ENCODE peak calls at places on chromosome 17, in ten cellular contexts. K is mammary epithelial cell, V is ovary, F is cardiac fibroblast, H is endothelial cell, R is activated B cell treated with CpG ODN at 0.5 μM for 24 hours, L is BE2C, E is GM12865, X is HL-60, M is neural progenitor cell. B is an unnamed sample.

GRCh38 chr17:1529863-1530262 is 13.5 kb upstream of the INPP5K start:
- DNase-seq in K (no peak), V (no peak), M (no peak), H (no peak), L (no peak), E (no peak), R (no peak), X (no peak), F (no peak), B (no peak)

GRCh38 chr17:65078441-65079160 is 22.1 kb upstream of the GNA13 start:
- DNase-seq in R (no peak), H (no peak), K (peak; percentile 64), L (no peak), F (peak; percentile 53), X (no peak), M (no peak), E (no peak), V (no peak), B (no peak)

GRCh38 chr17:66673668-66674276 is 161.1 kb upstream of the CACNG5 start:
- DNase-seq in E (peak; percentile 46), R (no peak), K (peak; percentile 69), F (peak; percentile 79), L (peak; percentile 63), V (peak; percentile 52), M (peak; percentile 78), X (no peak), H (peak; percentile 65), B (no peak)

GRCh38 chr17:59371426-59372099 is 40.1 kb downstream of the YPEL2 start:
- DNase-seq in R (no peak), M (no peak), H (no peak), K (no peak), X (no peak), L (no peak), V (peak; percentile 58), F (peak; percentile 81), E (no peak), B (no peak)

GRCh38 chr17:39576187-39576586 is 31.5 kb downstream of the NEUROD2 start:
- DNase-seq in E (peak; percentile 9), K (no peak), R (no peak), H (peak; percentile 57), X (no peak), M (peak; percentile 69), L (peak; percentile 76), F (no peak), V (no peak), B (no peak)

GRCh38 chr17:29595107-29595942 is 2.4 kb downstream of the ANKRD13B start:
- DNase-seq in V (no peak), F (no peak), L (no peak), R (no peak), M (peak; percentile 46), H (no peak), E (no peak), X (no peak), K (no peak), B (no peak)

GRCh38 chr17:65314212-65314611 is 177.0 kb downstream of the RGS9 start:
- DNase-seq in R (no peak), M (no peak), X (no peak), E (no peak), H (no peak), F (no peak), L (no peak), K (no peak), V (no peak), B (no peak)

GRCh38 chr17:64154321-64155089 is 24.6 kb upstream of the ERN1 start:
- DNase-seq in K (no peak), L (no peak), R (no peak), F (no peak), V (no peak), X (no peak), M (peak; percentile 29), H (no peak), E (no peak), B (no peak)

GRCh38 chr17:43330876-43331639 is 67.7 kb upstream of the ARL4D start:
- DNase-seq in K (no peak), L (no peak), F (no peak), E (no peak), H (no peak), R (no peak), V (no peak), M (peak; percentile 34), X (no peak), B (no peak)

GRCh38 chr17:82930924-82931695 is 91.3 kb upstream of the ZNF750 start:
- DNase-seq in F (no peak), E (no peak), H (no peak), X (no peak), R (peak; percentile 11), V (peak; percentile 41), L (peak; percentile 4), K (no peak), M (no peak), B (no peak)

GRCh38 chr17:11461993-11462548 is 136.2 kb upstream of the DNAH9 start:
- DNase-seq in X (no peak), F (no peak), E (no peak), L (no peak), R (no peak), M (no peak), V (no peak), K (no peak), H (no peak), B (no peak)

GRCh38 chr17:11454096-11454495 is 144.2 kb upstream of the DNAH9 start:
- DNase-seq in H (no peak), F (no peak), M (no peak), V (no peak), R (no peak), X (no peak), E (no peak), L (no peak), K (no peak), B (no peak)

GRCh38 chr17:11459780-11460426 is 138.4 kb upstream of the DNAH9 start:
- DNase-seq in V (no peak), M (no peak), H (no peak), R (no peak), L (no peak), X (no peak), E (no peak), K (no peak), F (no peak), B (no peak)
- TF ChIP-seq CTCF in V (no peak), M (no peak), H (no peak), R (no peak), L (no peak), X (no peak), E (no peak), K (no peak), F (no peak), B (no peak)

DNA sequence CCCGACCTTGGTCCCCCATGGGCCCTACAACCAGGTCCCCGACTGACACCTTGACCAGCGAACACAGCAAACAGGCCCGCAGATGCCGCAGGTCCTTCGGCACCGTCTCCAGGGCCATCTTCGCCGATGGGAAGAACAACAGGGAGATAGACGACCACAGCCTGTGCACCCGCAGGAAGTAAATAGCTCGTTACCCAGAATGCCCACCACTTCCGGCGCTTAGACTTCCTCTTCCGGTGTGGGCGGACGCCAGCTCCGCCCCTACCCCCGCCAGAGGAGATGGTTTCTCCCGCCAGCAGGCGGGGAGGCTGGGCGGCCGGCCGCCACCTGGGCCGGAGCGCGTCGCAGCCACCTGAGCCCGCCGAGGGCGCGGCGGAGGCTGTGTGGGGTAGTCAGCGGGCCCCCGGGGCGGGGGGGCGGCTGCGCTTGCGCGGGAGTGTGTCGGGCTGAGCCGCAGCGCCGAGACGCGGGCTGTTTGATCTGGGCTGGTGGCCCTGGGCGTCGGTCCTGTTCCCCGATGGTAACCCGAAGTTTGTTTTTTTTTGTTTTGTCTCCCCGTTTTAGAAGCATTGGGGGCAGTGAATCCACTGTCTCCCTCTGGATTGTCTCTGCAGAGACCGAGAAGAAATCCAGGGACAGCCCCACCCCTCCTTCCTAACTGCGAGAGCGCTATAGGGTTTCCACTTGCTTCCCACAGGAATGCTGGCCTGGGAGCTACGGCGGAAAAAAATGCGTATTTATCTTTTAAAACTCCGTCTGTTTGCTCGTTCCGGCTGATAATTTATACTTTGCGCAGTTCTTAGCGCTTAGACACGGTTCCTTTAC is at the start of gene SUPT4H1:
- DNase-seq in E (peak; percentile 97), R (peak; percentile 91), X (peak; percentile 92), F (peak; percentile 91), V (peak; percentile 92), H (peak; percentile 90), M (peak; percentile 97), L (peak; percentile 92), K (peak; percentile 95), B (peak; percentile 88)
- TF ChIP-seq CTCF in E (no peak), R (no peak), X (no peak), F (no peak), V (no peak), H (no peak), M (no peak), L (no peak), K (no peak), B (no peak)

GRCh38 chr17:69375229-69375628 is 39.3 kb upstream of the MAP2K6 start:
- DNase-seq in V (no peak), X (no peak), L (no peak), F (no peak), K (no peak), H (no peak), R (no peak), M (no peak), E (peak; percentile 21), B (no peak)
- TF ChIP-seq CTCF in V (no peak), X (no peak), L (no peak), F (no peak), K (no peak), H (no peak), R (no peak), M (no peak), E (no peak), B (no peak)

GRCh38 chr17:57859601-57860413 is 10.0 kb upstream of the MRPS23 start:
- DNase-seq in X (no peak), F (no peak), H (no peak), M (no peak), L (no peak), V (no peak), K (no peak), E (no peak), R (no peak), B (no peak)
- TF ChIP-seq CTCF in X (no peak), F (no peak), H (no peak), M (no peak), L (no peak), V (no peak), K (no peak), E (no peak), R (no peak), B (no peak)

B was measured in natural killer cell.